ENCODE peak calls at places on chromosomes 11 and 22, in five cellular contexts. One of them, this sample, is unnamed.

GRCh38 chr11:18491924-18492323 is 34.8 kb downstream of the TSG101 start:
- DNase-seq in RWPE1: no peak
- DNase-seq in H54: no peak
- DNase-seq in anterior cingulate cortex: no peak
- DNase-seq in cardiac fibroblast: no peak
- DNase-seq in this sample: no peak

GRCh38 chr11:79902493-79902892 is 461.7 kb upstream of the TENM4 start:
- DNase-seq in cardiac fibroblast: no peak
- DNase-seq in H54: no peak
- DNase-seq in anterior cingulate cortex: no peak
- DNase-seq in RWPE1: no peak
- DNase-seq in this sample: no peak

GRCh38 chr22:23085785-23086184 is 15.5 kb downstream of the GNAZ start:
- DNase-seq in H54: no peak
- DNase-seq in anterior cingulate cortex: no peak
- DNase-seq in RWPE1: no peak
- DNase-seq in cardiac fibroblast: no peak
- DNase-seq in this sample: no peak

GRCh38 chr11:127345819-127346459 is 345.4 kb upstream of the KIRREL3 start:
- DNase-seq in anterior cingulate cortex: peak
- DNase-seq in cardiac fibroblast: peak
- DNase-seq in RWPE1: peak
- DNase-seq in H54: peak
- DNase-seq in this sample: no peak

GRCh38 chr11:64804346-64805210 is 1.6 kb upstream of the MAP4K2 start:
- DNase-seq in H54: no peak
- DNase-seq in RWPE1: no peak
- DNase-seq in cardiac fibroblast: no peak
- DNase-seq in anterior cingulate cortex: no peak
- DNase-seq in this sample: no peak

GRCh38 chr11:101567086-101567485 is 16.7 kb downstream of the TRPC6 start:
- DNase-seq in H54: no peak
- DNase-seq in cardiac fibroblast: no peak
- DNase-seq in RWPE1: no peak
- DNase-seq in anterior cingulate cortex: no peak
- DNase-seq in this sample: no peak

GRCh38 chr11:58905716-58906547 is 33.4 kb upstream of the GLYATL1 start:
- DNase-seq in H54: no peak
- DNase-seq in cardiac fibroblast: peak
- DNase-seq in RWPE1: peak
- DNase-seq in anterior cingulate cortex: peak
- DNase-seq in this sample: no peak

GRCh38 chr22:47092896-47093311 is 330.5 kb downstream of the TBC1D22A start:
- DNase-seq in anterior cingulate cortex: no peak
- DNase-seq in cardiac fibroblast: peak
- DNase-seq in RWPE1: no peak
- DNase-seq in H54: no peak
- DNase-seq in this sample: no peak

GRCh38 chr11:75480185-75480889 is 45.4 kb downstream of the GDPD5 start:
- DNase-seq in RWPE1: no peak
- DNase-seq in cardiac fibroblast: no peak
- DNase-seq in H54: no peak
- DNase-seq in anterior cingulate cortex: no peak
- DNase-seq in this sample: no peak

GRCh38 chr11:106457727-106458126 is 380.3 kb downstream of the AASDHPPT start:
- DNase-seq in anterior cingulate cortex: no peak
- DNase-seq in RWPE1: peak
- DNase-seq in cardiac fibroblast: peak
- DNase-seq in H54: no peak
- DNase-seq in this sample: no peak

GRCh38 chr11:6992026-6992425 is 28.1 kb downstream of the ZNF214 start:
- DNase-seq in anterior cingulate cortex: no peak
- DNase-seq in H54: no peak
- DNase-seq in RWPE1: no peak
- DNase-seq in cardiac fibroblast: peak
- DNase-seq in this sample: no peak

GRCh38 chr11:130070829-130071205 is 1.1 kb downstream of the APLP2 start:
- DNase-seq in anterior cingulate cortex: no peak
- DNase-seq in cardiac fibroblast: peak
- DNase-seq in H54: no peak
- DNase-seq in RWPE1: no peak
- DNase-seq in this sample: peak

GRCh38 chr11:101466352-101466751 is 117.5 kb downstream of the TRPC6 start:
- DNase-seq in RWPE1: no peak
- DNase-seq in cardiac fibroblast: no peak
- DNase-seq in anterior cingulate cortex: no peak
- DNase-seq in H54: no peak
- DNase-seq in this sample: no peak

GRCh38 chr11:9550209-9550628 is 23.3 kb upstream of the WEE1 start:
- DNase-seq in RWPE1: no peak
- DNase-seq in anterior cingulate cortex: no peak
- DNase-seq in H54: no peak
- DNase-seq in cardiac fibroblast: no peak
- DNase-seq in this sample: peak

GRCh38 chr11:67372232-67372992 is 986 bp downstream of the CLCF1 start:
- DNase-seq in H54: no peak
- DNase-seq in anterior cingulate cortex: no peak
- DNase-seq in RWPE1: no peak
- DNase-seq in cardiac fibroblast: no peak
- DNase-seq in this sample: no peak

GRCh38 chr11:129815596-129816461 is at the start of gene TMEM45B:
- DNase-seq in anterior cingulate cortex: no peak
- DNase-seq in H54: no peak
- DNase-seq in RWPE1: no peak
- DNase-seq in cardiac fibroblast: no peak
- DNase-seq in this sample: peak

GRCh38 chr22:41914611-41915034 is 251 bp downstream of the SHISA8 start:
- DNase-seq in RWPE1: no peak
- DNase-seq in H54: no peak
- DNase-seq in cardiac fibroblast: no peak
- DNase-seq in anterior cingulate cortex: no peak
- DNase-seq in this sample: no peak

GRCh38 chr22:22050141-22050775 is 67.7 kb upstream of the TOP3B start:
- DNase-seq in anterior cingulate cortex: no peak
- DNase-seq in RWPE1: no peak
- DNase-seq in H54: no peak
- DNase-seq in cardiac fibroblast: no peak
- DNase-seq in this sample: no peak

GRCh38 chr11:102194983-102195382 is 84.7 kb downstream of the YAP1 start:
- DNase-seq in cardiac fibroblast: no peak
- DNase-seq in RWPE1: no peak
- DNase-seq in H54: no peak
- DNase-seq in anterior cingulate cortex: no peak
- DNase-seq in this sample: no peak

GRCh38 chr22:50597097-50597496 is 3.5 kb upstream of the MAPK8IP2 start:
- DNase-seq in cardiac fibroblast: no peak
- DNase-seq in H54: no peak
- DNase-seq in anterior cingulate cortex: no peak
- DNase-seq in RWPE1: no peak
- DNase-seq in this sample: no peak

GRCh38 chr11:124656759-124657627 is 16.5 kb downstream of the SIAE start:
- DNase-seq in cardiac fibroblast: peak
- DNase-seq in anterior cingulate cortex: no peak
- DNase-seq in H54: no peak
- DNase-seq in RWPE1: no peak
- DNase-seq in this sample: no peak

GRCh38 chr22:17579535-17579981 is 16.3 kb downstream of the SLC25A18 start:
- DNase-seq in RWPE1: no peak
- DNase-seq in anterior cingulate cortex: no peak
- DNase-seq in cardiac fibroblast: no peak
- DNase-seq in H54: no peak
- DNase-seq in this sample: no peak

GRCh38 chr11:44593194-44593593 is 27.7 kb downstream of the CD82 start:
- DNase-seq in anterior cingulate cortex: peak
- DNase-seq in cardiac fibroblast: no peak
- DNase-seq in H54: no peak
- DNase-seq in RWPE1: no peak
- DNase-seq in this sample: no peak

GRCh38 chr11:3802016-3802790 is 4.8 kb upstream of the NUP98 start:
- DNase-seq in cardiac fibroblast: peak
- DNase-seq in RWPE1: no peak
- DNase-seq in H54: no peak
- DNase-seq in anterior cingulate cortex: no peak
- DNase-seq in this sample: no peak

GRCh38 chr11:75268626-75269366 is 28.2 kb downstream of the TPBGL start:
- DNase-seq in anterior cingulate cortex: no peak
- DNase-seq in RWPE1: no peak
- DNase-seq in cardiac fibroblast: no peak
- DNase-seq in H54: no peak
- DNase-seq in this sample: no peak

GRCh38 chr11:132886335-132886734 is 646.0 kb downstream of the OPCML start:
- DNase-seq in anterior cingulate cortex: no peak
- DNase-seq in H54: no peak
- DNase-seq in cardiac fibroblast: peak
- DNase-seq in RWPE1: no peak
- DNase-seq in this sample: no peak

GRCh38 chr22:50576806-50577696 is 1.2 kb downstream of the CPT1B start:
- DNase-seq in H54: peak
- DNase-seq in cardiac fibroblast: no peak
- DNase-seq in anterior cingulate cortex: no peak
- DNase-seq in RWPE1: no peak
- DNase-seq in this sample: no peak

GRCh38 chr11:289145-289705 is 299 bp downstream of the PGGHG start:
- DNase-seq in anterior cingulate cortex: no peak
- DNase-seq in H54: no peak
- DNase-seq in cardiac fibroblast: no peak
- DNase-seq in RWPE1: no peak
- DNase-seq in this sample: no peak

GRCh38 chr22:35205141-35205775 is 52.0 kb upstream of the HMGXB4 start:
- DNase-seq in cardiac fibroblast: peak
- DNase-seq in H54: no peak
- DNase-seq in RWPE1: no peak
- DNase-seq in anterior cingulate cortex: no peak
- DNase-seq in this sample: no peak